ENCODE peak calls at places on chromosomes 12 and 14, in eight cellular contexts. Z is endodermal cell; G is DND-41; D is aorta; N is H1; P is naive thymus-derived CD4-positive, alpha-beta T cell; T is A549; Y is CD4-positive, alpha-beta memory T cell. C is an unnamed sample.

GRCh38 chr12:89162704-89163261 is 189.5 kb downstream of the DUSP6 start:
- DNase-seq in Z (no peak), G (peak; percentile 52), D (peak; percentile 81), N (no peak), P (no peak), T (peak; percentile 31), Y (no peak), C (peak; percentile 18)

GRCh38 chr12:94244165-94245133 is 96.1 kb downstream of the PLXNC1 start:
- DNase-seq in Z (no peak), G (peak; percentile 79), D (peak; percentile 67), N (no peak), P (no peak), T (no peak), Y (peak; percentile 12), C (no peak)

GRCh38 chr14:71574976-71575375 is 357.3 kb upstream of the RGS6 start:
- DNase-seq in Z (no peak), G (no peak), D (no peak), N (no peak), P (no peak), T (peak; percentile 8), Y (no peak), C (no peak)

GRCh38 chr12:83826112-83826511 is 1086.5 kb downstream of the SLC6A15 start:
- DNase-seq in Z (peak; percentile 94), G (peak; percentile 10), D (no peak), N (peak; percentile 39), P (no peak), T (no peak), Y (no peak), C (no peak)

GRCh38 chr12:109767991-109768900 is 54.6 kb downstream of the FAM222A start:
- DNase-seq in Z (peak; percentile 49), G (no peak), D (peak; percentile 32), N (no peak), P (no peak), T (no peak), Y (no peak), C (no peak)

GRCh38 chr12:89490922-89491321 is 33.7 kb downstream of the GALNT4 start:
- DNase-seq in Z (peak; percentile 68), G (no peak), D (no peak), N (no peak), P (no peak), T (no peak), Y (no peak), C (no peak)

GRCh38 chr12:94795520-94795919 is 145.2 kb upstream of the TMCC3 start:
- DNase-seq in Z (peak; percentile 81), G (no peak), D (no peak), N (no peak), P (no peak), T (peak; percentile 41), Y (no peak), C (no peak)

GRCh38 chr12:28351414-28351813 is 161.2 kb downstream of the CCDC91 start:
- DNase-seq in Z (no peak), G (no peak), D (no peak), N (no peak), P (no peak), T (no peak), Y (no peak), C (no peak)

GRCh38 chr12:2283910-2284309 is 231.1 kb downstream of the CACNA1C start:
- DNase-seq in Z (peak; percentile 57), G (no peak), D (peak; percentile 75), N (no peak), P (no peak), T (no peak), Y (no peak), C (peak; percentile 24)

GRCh38 chr12:1587927-1588573 is 6.3 kb downstream of the FBXL14 start:
- DNase-seq in Z (no peak), G (no peak), D (no peak), N (no peak), P (peak; percentile 36), T (no peak), Y (no peak), C (no peak)

GRCh38 chr12:1790470-1790869 is 29.9 kb upstream of the LRTM2 start:
- DNase-seq in Z (peak; percentile 49), G (no peak), D (no peak), N (no peak), P (no peak), T (no peak), Y (no peak), C (no peak)

GRCh38 chr12:117518594-117519270 is 157.3 kb upstream of the NOS1 start:
- DNase-seq in Z (no peak), G (no peak), D (no peak), N (no peak), P (no peak), T (no peak), Y (no peak), C (peak; percentile 86)

GRCh38 chr14:103041464-103041863 is 15.9 kb downstream of the CDC42BPB start:
- DNase-seq in Z (no peak), G (no peak), D (no peak), N (no peak), P (no peak), T (no peak), Y (no peak), C (no peak)

GRCh38 chr14:20630340-20631022 is 11.0 kb downstream of the OR6S1 start:
- DNase-seq in Z (peak; percentile 85), G (no peak), D (no peak), N (no peak), P (peak; percentile 59), T (peak; percentile 49), Y (no peak), C (peak; percentile 15)

GRCh38 chr14:68279777-68280233 is 460.2 kb downstream of the RAD51B start:
- DNase-seq in Z (no peak), G (no peak), D (no peak), N (no peak), P (no peak), T (no peak), Y (no peak), C (no peak)
- H3K4me1 ChIP-seq in Z (no peaks in the 10 kb centered on the region), G (peaks cover 33% of the 10 kb centered on the region), D (no peaks in the 10 kb centered on the region), N (peaks cover 5% of the 10 kb centered on the region), P (peaks cover 27% of the 10 kb centered on the region), T (peaks cover 33% of the 10 kb centered on the region), Y (peaks cover 50% of the 10 kb centered on the region), C (no peaks in the 10 kb centered on the region)

GRCh38 chr14:100279133-100279532 is 27.1 kb downstream of the SLC25A29 start:
- DNase-seq in Z (peak; percentile 20), G (no peak), D (no peak), N (no peak), P (no peak), T (no peak), Y (no peak), C (no peak)

GRCh38 chr14:100271247-100271939 is 32.4 kb downstream of the YY1 start:
- DNase-seq in Z (peak; percentile 60), G (no peak), D (no peak), N (no peak), P (peak; percentile 22), T (no peak), Y (no peak), C (peak; percentile 88)

GRCh38 chr14:100274250-100274649 is 32.0 kb downstream of the SLC25A29 start:
- DNase-seq in Z (peak; percentile 19), G (no peak), D (no peak), N (no peak), P (no peak), T (no peak), Y (no peak), C (no peak)

GRCh38 chr14:100278702-100279101 is 27.5 kb downstream of the SLC25A29 start:
- DNase-seq in Z (peak; percentile 34), G (no peak), D (no peak), N (no peak), P (no peak), T (no peak), Y (no peak), C (peak; percentile 47)

GRCh38 chr14:100275214-100275613 is 31.0 kb downstream of the SLC25A29 start:
- DNase-seq in Z (peak; percentile 14), G (no peak), D (no peak), N (no peak), P (no peak), T (no peak), Y (no peak), C (no peak)
- H3K4me1 ChIP-seq in Z (no peaks in the 10 kb centered on the region), G (no peaks in the 10 kb centered on the region), D (no peaks in the 10 kb centered on the region), N (no peaks in the 10 kb centered on the region), P (peaks cover 29% of the 10 kb centered on the region), T (peaks cover 6% of the 10 kb centered on the region), Y (peaks cover 39% of the 10 kb centered on the region), C (peaks cover 6% of the 10 kb centered on the region)

GRCh38 chr14:75340921-75341320 is 62.3 kb downstream of the FOS start:
- DNase-seq in Z (no peak), G (no peak), D (peak; percentile 87), N (no peak), P (no peak), T (no peak), Y (no peak), C (peak; percentile 30)

GRCh38 chr14:75334191-75335051 is 55.8 kb downstream of the FOS start:
- DNase-seq in Z (no peak), G (no peak), D (peak; percentile 81), N (no peak), P (peak; percentile 80), T (no peak), Y (peak; percentile 73), C (no peak)

GRCh38 chr14:75339059-75339458 is 60.4 kb downstream of the FOS start:
- DNase-seq in Z (no peak), G (no peak), D (no peak), N (no peak), P (no peak), T (no peak), Y (no peak), C (no peak)

GRCh38 chr14:75333523-75334190 is 55.0 kb downstream of the FOS start:
- DNase-seq in Z (no peak), G (no peak), D (no peak), N (no peak), P (peak; percentile 18), T (no peak), Y (peak; percentile 5), C (no peak)

DNA sequence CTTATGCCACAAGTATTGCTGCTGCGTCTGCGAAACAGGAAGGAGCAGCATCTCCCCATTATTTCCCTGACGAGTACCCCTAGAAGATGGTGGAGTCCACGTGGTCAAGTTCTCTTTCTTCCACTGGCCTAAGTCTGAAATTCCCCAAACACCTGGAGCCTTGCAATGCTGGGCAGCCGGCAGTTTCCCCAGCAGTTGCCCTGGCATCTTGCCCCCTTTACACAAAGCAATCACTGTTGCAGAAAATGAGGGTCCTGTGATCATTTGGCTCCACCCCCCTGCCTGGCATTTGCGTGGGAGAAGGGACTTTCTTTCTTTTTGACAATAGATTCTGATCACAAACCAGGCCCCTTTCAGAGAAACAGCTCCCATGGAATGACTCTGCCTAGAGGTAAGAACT is 57.0 kb downstream of the FOS start:
- DNase-seq in Z (no peak), G (no peak), D (no peak), N (no peak), P (no peak), T (no peak), Y (no peak), C (no peak)
- H3K4me1 ChIP-seq in Z (no peaks in the 10 kb centered on the region), G (no peaks in the 10 kb centered on the region), D (no peaks in the 10 kb centered on the region), N (no peaks in the 10 kb centered on the region), P (peaks cover 12% of the 10 kb centered on the region), T (no peaks in the 10 kb centered on the region), Y (peaks cover 22% of the 10 kb centered on the region), C (no peaks in the 10 kb centered on the region)

DNA sequence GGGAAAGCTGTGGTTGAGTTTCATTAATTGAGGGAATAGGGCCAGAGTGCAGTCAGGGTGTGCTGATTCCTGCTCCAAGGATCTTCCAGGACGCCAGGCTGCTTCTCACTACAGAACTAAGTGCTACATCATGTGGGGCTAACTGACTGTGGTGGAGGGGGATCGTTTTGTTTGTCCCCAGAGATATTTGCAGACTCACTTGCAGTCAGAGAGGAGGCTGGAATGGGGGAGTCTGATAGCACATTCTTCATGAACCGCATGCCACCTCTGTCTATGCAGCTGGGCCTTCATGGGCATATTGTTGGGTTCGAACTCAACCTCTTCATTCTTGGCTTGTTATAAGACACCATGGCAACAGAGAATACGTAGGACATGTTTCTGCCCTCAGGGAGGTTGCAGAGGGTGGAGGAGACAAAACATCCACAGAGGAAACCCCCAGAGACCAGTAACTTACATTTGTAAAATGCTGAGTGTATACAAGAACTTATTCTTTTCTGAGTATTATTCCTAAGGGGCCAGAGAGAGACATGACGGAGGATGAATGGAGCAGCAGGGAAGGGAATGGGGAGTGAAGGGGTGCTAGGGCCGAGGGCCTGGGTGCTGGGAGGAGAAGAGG is 13.0 kb downstream of the KRT7 start:
- DNase-seq in Z (no peak), G (no peak), D (no peak), N (no peak), P (no peak), T (no peak), Y (no peak), C (no peak)
- H3K4me1 ChIP-seq in Z (peaks cover 4% of the 10 kb centered on the region), G (no peaks in the 10 kb centered on the region), D (no peaks in the 10 kb centered on the region), N (peaks cover 1% of the 10 kb centered on the region), P (peaks cover 5% of the 10 kb centered on the region), T (peaks cover 99% of the 10 kb centered on the region), Y (peaks cover 19% of the 10 kb centered on the region), C (peaks cover 19% of the 10 kb centered on the region)